ENCODE peak calls at places on chromosomes 5 and 9, in five cellular contexts. S, Z, V, F and O are unnamed samples.

GRCh38 chr9:89543057-89543456 is 45.1 kb upstream of the SEMA4D start:
- DNase-seq in S (no peak), Z (no peak), V (no peak), F (no peak), O (no peak)

GRCh38 chr9:37920471-37921167 is 16.7 kb upstream of the SLC25A51 start:
- DNase-seq in S (no peak), Z (no peak), V (no peak), F (no peak), O (no peak)

GRCh38 chr5:125410501-125411162 is 664.2 kb upstream of the ZNF608 start:
- DNase-seq in S (no peak), Z (no peak), V (no peak), F (no peak), O (no peak)

GRCh38 chr9:137405677-137406081 is 17.3 kb downstream of the EXD3 start:
- DNase-seq in S (no peak), Z (no peak), V (no peak), F (no peak), O (no peak)

GRCh38 chr5:174727794-174728662 is 3.6 kb downstream of the MSX2 start:
- DNase-seq in S (no peak), Z (no peak), V (no peak), F (no peak), O (no peak)

GRCh38 chr5:163569284-163569683 is 63.9 kb downstream of the MAT2B start:
- DNase-seq in S (no peak), Z (no peak), V (no peak), F (no peak), O (no peak)

GRCh38 chr9:7097040-7097715 is 339.4 kb downstream of the KDM4C start:
- DNase-seq in S (no peak), Z (no peak), V (no peak), F (no peak), O (no peak)

GRCh38 chr5:10530601-10531320 is 33.1 kb upstream of the ANKRD33B start:
- DNase-seq in S (no peak), Z (no peak), V (no peak), F (no peak), O (no peak)

GRCh38 chr9:18829858-18830257 is 203.2 kb downstream of the SAXO1 start:
- DNase-seq in S (no peak), Z (no peak), V (no peak), F (no peak), O (no peak)

GRCh38 chr9:38215465-38215864 is 146.4 kb upstream of the SHB start:
- DNase-seq in S (no peak), Z (no peak), V (no peak), F (no peak), O (no peak)

GRCh38 chr9:114919611-114920010 is 10.8 kb downstream of the TNFSF8 start:
- DNase-seq in S (no peak), Z (no peak), V (no peak), F (no peak), O (no peak)